ENCODE peak calls at places on chromosomes 13 and 19, in five cellular contexts. Z is non-pigmented ciliary epithelial cell, H is sciatic nerve, G is heart left ventricle, A is Calu3. W is an unnamed sample.
A peak's percentile ranks its signal among the peaks of the same experiment; 100 is the strongest.

GRCh38 chr13:97223711-97224461 is 1.8 kb downstream of the MBNL2 start:
- DNase-seq in Z (peak; percentile 86), A (no peak), H (no peak), G (peak; percentile 44), W (no peak)

GRCh38 chr13:79457948-79458347 is 23.0 kb upstream of the NDFIP2 start:
- DNase-seq in G (no peak), H (no peak), Z (peak; percentile 73), A (no peak), W (no peak)

GRCh38 chr19:40279761-40280607 is 5.2 kb downstream of the AKT2 start:
- DNase-seq in G (no peak), H (no peak), A (no peak), Z (no peak), W (no peak)

GRCh38 chr13:89115307-89115706 is 1444.1 kb downstream of the SLITRK5 start:
- DNase-seq in A (no peak), Z (no peak), G (no peak), H (no peak), W (no peak)

GRCh38 chr19:743168-743687 is 7.7 kb upstream of the MISP start:
- DNase-seq in H (no peak), G (peak; percentile 64), A (peak; percentile 74), Z (no peak), W (no peak)

GRCh38 chr13:29991343-29991742 is 140.9 kb upstream of the UBL3 start:
- DNase-seq in Z (peak; percentile 78), H (no peak), G (no peak), A (no peak), W (no peak)

GRCh38 chr13:106997219-106997618 is 429.3 kb upstream of the ARGLU1 start:
- DNase-seq in G (no peak), A (no peak), Z (no peak), H (no peak), W (no peak)

GRCh38 chr13:46630419-46631183 is 77.6 kb downstream of the LRCH1 start:
- DNase-seq in Z (no peak), A (no peak), G (no peak), H (no peak), W (no peak)

GRCh38 chr19:46916971-46917370 is 56.2 kb downstream of the ARHGAP35 start:
- DNase-seq in Z (no peak), H (no peak), A (no peak), G (no peak), W (no peak)

GRCh38 chr13:41610426-41610825 is 153.1 kb downstream of the RGCC start:
- DNase-seq in Z (peak; percentile 98), A (peak; percentile 49), H (no peak), G (peak; percentile 68), W (no peak)

GRCh38 chr19:409006-409514 is at the start of gene C2CD4C:
- DNase-seq in A (no peak), G (no peak), Z (no peak), H (peak; percentile 59), W (no peak)

GRCh38 chr19:47324502-47324901 is 7.5 kb upstream of the C5AR2 start:
- DNase-seq in G (peak; percentile 44), A (no peak), Z (no peak), H (no peak), W (no peak)

GRCh38 chr19:7830272-7830771 is 304 bp downstream of the EVI5L start:
- DNase-seq in H (peak; percentile 78), A (no peak), Z (no peak), G (peak; percentile 44), W (no peak)

GRCh38 chr13:107721436-107721835 is 493.9 kb downstream of the LIG4 start:
- DNase-seq in G (no peak), H (no peak), A (no peak), Z (no peak), W (no peak)

GRCh38 chr13:68390987-68391386 is 1160.9 kb upstream of the PCDH9 start:
- DNase-seq in A (no peak), Z (no peak), H (no peak), G (no peak), W (no peak)

W was measured in HuH-7.